ENCODE peak calls at places on chromosomes 12 and 14, in seven cellular contexts. K is lower lobe of right lung, X is AG04449, G is gastrocnemius medialis, E is uterus, I is astrocyte of the spinal cord, F is left lung. O is an unnamed sample.

GRCh38 chr14:99537399-99537798 is 56.2 kb downstream of the CCNK start:
- DNase-seq in K (no peak), X (peak), G (no peak), E (peak), I (peak), F (no peak), O (peak)

GRCh38 chr12:112466011-112466422 is 47.3 kb downstream of the PTPN11 start:
- DNase-seq in K (no peak), X (no peak), G (no peak), E (no peak), I (no peak), F (no peak), O (no peak)

GRCh38 chr12:46718495-46718894 is 107.3 kb downstream of the SLC38A4 start:
- DNase-seq in K (no peak), X (no peak), G (no peak), E (no peak), I (no peak), F (no peak), O (no peak)

GRCh38 chr12:81468206-81468605 is 290.9 kb downstream of the PPFIA2 start:
- DNase-seq in K (no peak), X (no peak), G (no peak), E (no peak), I (peak), F (no peak), O (peak)

GRCh38 chr12:104816845-104817503 is 141.1 kb downstream of the SLC41A2 start:
- DNase-seq in K (no peak), X (no peak), G (no peak), E (no peak), I (no peak), F (no peak), O (no peak)

GRCh38 chr14:99512571-99513182 is 31.5 kb downstream of the CCNK start:
- DNase-seq in K (no peak), X (no peak), G (no peak), E (no peak), I (no peak), F (peak), O (no peak)

GRCh38 chr12:81332054-81332453 is 254.2 kb downstream of the ACSS3 start:
- DNase-seq in K (no peak), X (no peak), G (no peak), E (no peak), I (peak), F (no peak), O (no peak)

GRCh38 chr14:93082576-93083001 is 33.1 kb downstream of the ITPK1 start:
- DNase-seq in K (no peak), X (no peak), G (no peak), E (no peak), I (no peak), F (peak), O (no peak)

GRCh38 chr12:7142057-7142644 is 12.0 kb downstream of the CLSTN3 start:
- DNase-seq in K (peak), X (no peak), G (no peak), E (no peak), I (no peak), F (no peak), O (peak)

GRCh38 chr12:124565071-124565491 is 2.3 kb downstream of the NCOR2 start:
- DNase-seq in K (no peak), X (no peak), G (no peak), E (no peak), I (no peak), F (no peak), O (no peak)

GRCh38 chr12:116123511-116124258 is 153.8 kb downstream of the MED13L start:
- DNase-seq in K (peak), X (no peak), G (peak), E (no peak), I (peak), F (no peak), O (peak)

GRCh38 chr14:63308723-63309317 is 9.9 kb downstream of the GPHB5 start:
- DNase-seq in K (no peak), X (no peak), G (no peak), E (no peak), I (no peak), F (no peak), O (peak)

GRCh38 chr12:9820281-9820930 is 6.9 kb upstream of the KLRF1 start:
- DNase-seq in K (no peak), X (no peak), G (no peak), E (no peak), I (no peak), F (no peak), O (no peak)

GRCh38 chr12:132025526-132025925 is 75.8 kb downstream of the EP400 start:
- DNase-seq in K (no peak), X (no peak), G (no peak), E (no peak), I (no peak), F (no peak), O (no peak)

GRCh38 chr12:11833174-11833895 is 183.9 kb downstream of the ETV6 start:
- DNase-seq in K (no peak), X (no peak), G (no peak), E (no peak), I (no peak), F (no peak), O (no peak)

GRCh38 chr14:105490318-105490571 is 801 bp upstream of the TEDC1 start:
- DNase-seq in K (no peak), X (no peak), G (no peak), E (peak), I (no peak), F (peak), O (no peak)

GRCh38 chr12:100963381-100963780 is 168.8 kb downstream of the ANO4 start:
- DNase-seq in K (no peak), X (no peak), G (no peak), E (no peak), I (no peak), F (no peak), O (peak)

GRCh38 chr12:125773033-125773432 is 707.8 kb downstream of the AACS start:
- DNase-seq in K (no peak), X (no peak), G (no peak), E (no peak), I (no peak), F (no peak), O (no peak)
- TF ChIP-seq CTCF in K (peak), X (no peak), G (no peak), E (no peak), I (no peak), F (no peak), O (no peak)

DNA sequence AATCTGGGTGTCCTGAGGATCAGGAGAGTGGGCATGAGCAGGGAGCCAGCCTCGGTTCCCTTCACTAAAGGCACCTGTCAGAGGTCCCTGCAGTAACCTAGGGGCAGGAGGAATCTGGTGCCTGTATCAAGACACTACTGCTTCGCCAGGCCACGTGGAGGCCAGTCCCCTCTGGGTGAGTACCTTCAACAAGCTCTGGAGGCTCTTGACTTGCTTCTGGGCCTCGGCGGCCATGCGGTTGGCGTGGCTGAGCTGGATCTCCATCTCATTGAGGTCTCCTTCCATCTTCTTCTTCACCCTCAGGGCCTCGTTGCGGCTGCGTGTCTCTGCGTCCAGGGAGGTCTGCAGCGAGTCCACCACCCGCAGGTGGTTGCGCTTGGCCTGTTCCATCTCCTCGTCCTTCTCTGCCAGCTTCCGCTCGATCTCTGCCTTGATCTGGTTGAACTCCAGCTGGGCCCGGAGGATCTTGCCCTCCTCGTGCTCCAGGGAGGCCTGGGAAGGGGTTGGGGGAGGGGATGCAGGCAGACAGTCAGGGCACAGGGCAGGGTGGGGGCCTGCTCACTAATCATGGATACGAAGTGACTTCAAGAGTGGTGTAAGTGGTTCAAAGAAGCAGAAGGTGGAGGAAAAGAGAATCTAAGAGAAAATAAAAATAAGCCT is 7.9 kb upstream of the MYH6 start:
- DNase-seq in K (no peak), X (no peak), G (no peak), E (no peak), I (no peak), F (peak), O (no peak)
- H3K4me3 ChIP-seq in K (no peak), X (no peak), G (no peak), E (no peak), I (no peak), F (no peak), O (no peak)

DNA sequence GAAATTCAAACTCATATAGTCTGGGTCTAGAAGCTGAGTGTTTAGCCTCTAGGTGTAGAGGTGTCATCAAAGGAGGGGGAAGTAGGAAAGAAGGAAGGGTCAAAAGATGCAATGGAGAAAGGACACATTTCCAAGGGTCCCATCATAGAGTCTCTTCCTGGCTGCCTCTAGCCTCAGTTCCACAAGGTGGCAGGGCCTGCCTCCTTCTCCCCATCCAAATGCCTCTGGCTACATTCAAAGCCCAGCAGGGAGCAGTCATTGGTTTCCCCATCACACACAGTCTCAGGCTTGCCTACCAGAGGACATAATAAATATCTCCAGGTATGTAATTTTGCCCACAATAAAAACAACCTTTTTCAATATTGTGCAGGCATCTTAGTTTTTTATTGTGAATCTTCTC is 2.1 kb upstream of the CCT2 start:
- DNase-seq in K (no peak), X (no peak), G (no peak), E (no peak), I (no peak), F (no peak), O (no peak)
- TF ChIP-seq CTCF in K (no peak), X (no peak), G (no peak), E (no peak), I (no peak), F (no peak), O (peak)

GRCh38 chr14:22835505-22835904 is 880 bp upstream of the MMP14 start:
- DNase-seq in K (no peak), X (no peak), G (no peak), E (no peak), I (no peak), F (no peak), O (no peak)
- H3K4me3 ChIP-seq in K (no peak), X (no peak), G (no peak), E (no peak), I (no peak), F (no peak), O (no peak)

GRCh38 chr12:49626836-49627235 is 3.5 kb downstream of the PRPF40B start:
- DNase-seq in K (no peak), X (no peak), G (no peak), E (no peak), I (no peak), F (no peak), O (peak)

GRCh38 chr12:49624919-49625577 is 1.7 kb downstream of the PRPF40B start:
- DNase-seq in K (no peak), X (no peak), G (no peak), E (no peak), I (peak), F (no peak), O (peak)

GRCh38 chr12:49627752-49628360 is 4.5 kb downstream of the PRPF40B start:
- DNase-seq in K (no peak), X (no peak), G (no peak), E (no peak), I (peak), F (no peak), O (peak)

GRCh38 chr12:49623142-49623899 is at the start of gene PRPF40B:
- DNase-seq in K (peak), X (no peak), G (peak), E (peak), I (peak), F (peak), O (peak)

GRCh38 chr12:49626169-49626835 is 2.9 kb downstream of the PRPF40B start:
- DNase-seq in K (no peak), X (no peak), G (no peak), E (no peak), I (no peak), F (no peak), O (peak)
- TF ChIP-seq CTCF in K (no peak), X (no peak), G (no peak), E (no peak), I (no peak), F (no peak), O (peak)

GRCh38 chr12:91785655-91786489 is 359.8 kb downstream of the BTG1 start:
- DNase-seq in K (no peak), X (no peak), G (no peak), E (no peak), I (no peak), F (no peak), O (no peak)
- H3K4me3 ChIP-seq in K (no peak), X (no peak), G (no peak), E (no peak), I (no peak), F (no peak), O (no peak)

GRCh38 chr14:25516838-25517237 is 466.9 kb upstream of the STXBP6 start:
- DNase-seq in K (no peak), X (no peak), G (no peak), E (no peak), I (no peak), F (no peak), O (no peak)
- TF ChIP-seq CTCF in K (no peak), X (no peak), G (no peak), E (no peak), I (no peak), F (no peak), O (no peak)